ENCODE peak calls at places on chromosomes 11 and 22, in nine cellular contexts. One of them, this sample, is unnamed.

GRCh38 chr11:74050465-74050864 is 41.6 kb upstream of the UCP3 start:
- DNase-seq in NCI-H345: no peak
- DNase-seq in neural crest cell: no peak
- DNase-seq in stimulated activated CD4-positive, alpha-beta T cell treated with anti-CD3 and anti-CD28 coated beads, Interleukin-4, amount 100 ng/mL, for 1 hour: no peak
- DNase-seq in CMK: no peak
- DNase-seq in tibial nerve: no peak
- DNase-seq in astrocyte of the hippocampus: no peak
- DNase-seq in anterior cingulate cortex: no peak
- DNase-seq in coronary artery: no peak
- DNase-seq in this sample: no peak

GRCh38 chr11:11975201-11976092 is 33.0 kb downstream of the DKK3 start:
- DNase-seq in NCI-H345: peak
- DNase-seq in neural crest cell: no peak
- DNase-seq in stimulated activated CD4-positive, alpha-beta T cell treated with anti-CD3 and anti-CD28 coated beads, Interleukin-4, amount 100 ng/mL, for 1 hour: no peak
- DNase-seq in CMK: no peak
- DNase-seq in tibial nerve: no peak
- DNase-seq in astrocyte of the hippocampus: no peak
- DNase-seq in anterior cingulate cortex: no peak
- DNase-seq in coronary artery: peak
- DNase-seq in this sample: no peak

GRCh38 chr22:36335621-36336020 is 52.1 kb downstream of the MYH9 start:
- DNase-seq in NCI-H345: no peak
- DNase-seq in neural crest cell: no peak
- DNase-seq in stimulated activated CD4-positive, alpha-beta T cell treated with anti-CD3 and anti-CD28 coated beads, Interleukin-4, amount 100 ng/mL, for 1 hour: no peak
- DNase-seq in CMK: no peak
- DNase-seq in tibial nerve: no peak
- DNase-seq in astrocyte of the hippocampus: no peak
- DNase-seq in anterior cingulate cortex: no peak
- DNase-seq in coronary artery: no peak
- DNase-seq in this sample: no peak

GRCh38 chr11:113281052-113281725 is 33.2 kb upstream of the TTC12 start:
- DNase-seq in NCI-H345: no peak
- DNase-seq in neural crest cell: no peak
- DNase-seq in stimulated activated CD4-positive, alpha-beta T cell treated with anti-CD3 and anti-CD28 coated beads, Interleukin-4, amount 100 ng/mL, for 1 hour: no peak
- DNase-seq in CMK: no peak
- DNase-seq in tibial nerve: no peak
- DNase-seq in astrocyte of the hippocampus: no peak
- DNase-seq in anterior cingulate cortex: no peak
- DNase-seq in coronary artery: no peak
- DNase-seq in this sample: no peak

GRCh38 chr22:33919591-33920501 is at the start of gene LARGE1:
- DNase-seq in NCI-H345: peak
- DNase-seq in neural crest cell: peak
- DNase-seq in stimulated activated CD4-positive, alpha-beta T cell treated with anti-CD3 and anti-CD28 coated beads, Interleukin-4, amount 100 ng/mL, for 1 hour: peak
- DNase-seq in CMK: no peak
- DNase-seq in tibial nerve: peak
- DNase-seq in astrocyte of the hippocampus: peak
- DNase-seq in anterior cingulate cortex: peak
- DNase-seq in coronary artery: no peak
- DNase-seq in this sample: no peak

GRCh38 chr22:37675930-37676571 is 615 bp downstream of the LGALS1 start:
- DNase-seq in NCI-H345: no peak
- DNase-seq in neural crest cell: no peak
- DNase-seq in stimulated activated CD4-positive, alpha-beta T cell treated with anti-CD3 and anti-CD28 coated beads, Interleukin-4, amount 100 ng/mL, for 1 hour: no peak
- DNase-seq in CMK: no peak
- DNase-seq in tibial nerve: no peak
- DNase-seq in astrocyte of the hippocampus: peak
- DNase-seq in anterior cingulate cortex: no peak
- DNase-seq in coronary artery: no peak
- DNase-seq in this sample: no peak

GRCh38 chr11:129737535-129738230 is 78.0 kb upstream of the TMEM45B start:
- DNase-seq in NCI-H345: no peak
- DNase-seq in neural crest cell: no peak
- DNase-seq in stimulated activated CD4-positive, alpha-beta T cell treated with anti-CD3 and anti-CD28 coated beads, Interleukin-4, amount 100 ng/mL, for 1 hour: no peak
- DNase-seq in CMK: no peak
- DNase-seq in tibial nerve: no peak
- DNase-seq in astrocyte of the hippocampus: no peak
- DNase-seq in anterior cingulate cortex: no peak
- DNase-seq in coronary artery: peak
- DNase-seq in this sample: no peak

GRCh38 chr22:48603621-48604320 is 1223.9 kb downstream of the BRD1 start:
- DNase-seq in NCI-H345: no peak
- DNase-seq in neural crest cell: no peak
- DNase-seq in stimulated activated CD4-positive, alpha-beta T cell treated with anti-CD3 and anti-CD28 coated beads, Interleukin-4, amount 100 ng/mL, for 1 hour: no peak
- DNase-seq in CMK: no peak
- DNase-seq in tibial nerve: no peak
- DNase-seq in astrocyte of the hippocampus: no peak
- DNase-seq in anterior cingulate cortex: peak
- DNase-seq in coronary artery: no peak
- DNase-seq in this sample: no peak

GRCh38 chr22:41842996-41843970 is 10.4 kb downstream of the SREBF2 start:
- DNase-seq in NCI-H345: no peak
- DNase-seq in neural crest cell: no peak
- DNase-seq in stimulated activated CD4-positive, alpha-beta T cell treated with anti-CD3 and anti-CD28 coated beads, Interleukin-4, amount 100 ng/mL, for 1 hour: no peak
- DNase-seq in CMK: no peak
- DNase-seq in tibial nerve: no peak
- DNase-seq in astrocyte of the hippocampus: no peak
- DNase-seq in anterior cingulate cortex: no peak
- DNase-seq in coronary artery: no peak
- DNase-seq in this sample: no peak

GRCh38 chr22:47839586-47840245 is 1077.3 kb downstream of the TBC1D22A start:
- DNase-seq in NCI-H345: no peak
- DNase-seq in neural crest cell: no peak
- DNase-seq in stimulated activated CD4-positive, alpha-beta T cell treated with anti-CD3 and anti-CD28 coated beads, Interleukin-4, amount 100 ng/mL, for 1 hour: no peak
- DNase-seq in CMK: no peak
- DNase-seq in tibial nerve: no peak
- DNase-seq in astrocyte of the hippocampus: no peak
- DNase-seq in anterior cingulate cortex: no peak
- DNase-seq in coronary artery: no peak
- DNase-seq in this sample: no peak

GRCh38 chr11:1953489-1954284 is 6.6 kb downstream of the MRPL23 start:
- DNase-seq in NCI-H345: no peak
- DNase-seq in neural crest cell: no peak
- DNase-seq in stimulated activated CD4-positive, alpha-beta T cell treated with anti-CD3 and anti-CD28 coated beads, Interleukin-4, amount 100 ng/mL, for 1 hour: peak
- DNase-seq in CMK: no peak
- DNase-seq in tibial nerve: peak
- DNase-seq in astrocyte of the hippocampus: no peak
- DNase-seq in anterior cingulate cortex: no peak
- DNase-seq in coronary artery: no peak
- DNase-seq in this sample: no peak

GRCh38 chr11:119778391-119779194 is 49.6 kb upstream of the NECTIN1 start:
- DNase-seq in NCI-H345: no peak
- DNase-seq in neural crest cell: no peak
- DNase-seq in stimulated activated CD4-positive, alpha-beta T cell treated with anti-CD3 and anti-CD28 coated beads, Interleukin-4, amount 100 ng/mL, for 1 hour: no peak
- DNase-seq in CMK: no peak
- DNase-seq in tibial nerve: no peak
- DNase-seq in astrocyte of the hippocampus: no peak
- DNase-seq in anterior cingulate cortex: no peak
- DNase-seq in coronary artery: no peak
- DNase-seq in this sample: no peak

GRCh38 chr11:75532200-75532972 is 6.6 kb upstream of the GDPD5 start:
- DNase-seq in NCI-H345: peak
- DNase-seq in neural crest cell: peak
- DNase-seq in stimulated activated CD4-positive, alpha-beta T cell treated with anti-CD3 and anti-CD28 coated beads, Interleukin-4, amount 100 ng/mL, for 1 hour: peak
- DNase-seq in CMK: no peak
- DNase-seq in tibial nerve: peak
- DNase-seq in astrocyte of the hippocampus: peak
- DNase-seq in anterior cingulate cortex: peak
- DNase-seq in coronary artery: no peak
- DNase-seq in this sample: peak

GRCh38 chr22:41273128-41273527 is 12.9 kb downstream of the RANGAP1 start:
- DNase-seq in NCI-H345: no peak
- DNase-seq in neural crest cell: no peak
- DNase-seq in stimulated activated CD4-positive, alpha-beta T cell treated with anti-CD3 and anti-CD28 coated beads, Interleukin-4, amount 100 ng/mL, for 1 hour: no peak
- DNase-seq in CMK: no peak
- DNase-seq in tibial nerve: no peak
- DNase-seq in astrocyte of the hippocampus: no peak
- DNase-seq in anterior cingulate cortex: no peak
- DNase-seq in coronary artery: no peak
- DNase-seq in this sample: no peak

GRCh38 chr11:34274712-34275398 is 83.0 kb downstream of the ABTB2 start:
- DNase-seq in NCI-H345: no peak
- DNase-seq in neural crest cell: no peak
- DNase-seq in stimulated activated CD4-positive, alpha-beta T cell treated with anti-CD3 and anti-CD28 coated beads, Interleukin-4, amount 100 ng/mL, for 1 hour: no peak
- DNase-seq in CMK: no peak
- DNase-seq in tibial nerve: peak
- DNase-seq in astrocyte of the hippocampus: peak
- DNase-seq in anterior cingulate cortex: peak
- DNase-seq in coronary artery: peak
- DNase-seq in this sample: peak

GRCh38 chr22:21449531-21450319 is 17.5 kb upstream of the TMEM191C start:
- DNase-seq in NCI-H345: no peak
- DNase-seq in neural crest cell: peak
- DNase-seq in stimulated activated CD4-positive, alpha-beta T cell treated with anti-CD3 and anti-CD28 coated beads, Interleukin-4, amount 100 ng/mL, for 1 hour: no peak
- DNase-seq in CMK: no peak
- DNase-seq in tibial nerve: peak
- DNase-seq in astrocyte of the hippocampus: no peak
- DNase-seq in anterior cingulate cortex: no peak
- DNase-seq in coronary artery: peak
- DNase-seq in this sample: no peak

GRCh38 chr22:38110863-38111852 is 674 bp upstream of the BAIAP2L2 start:
- DNase-seq in NCI-H345: no peak
- DNase-seq in neural crest cell: no peak
- DNase-seq in stimulated activated CD4-positive, alpha-beta T cell treated with anti-CD3 and anti-CD28 coated beads, Interleukin-4, amount 100 ng/mL, for 1 hour: no peak
- DNase-seq in CMK: no peak
- DNase-seq in tibial nerve: no peak
- DNase-seq in astrocyte of the hippocampus: no peak
- DNase-seq in anterior cingulate cortex: no peak
- DNase-seq in coronary artery: no peak
- DNase-seq in this sample: no peak

GRCh38 chr11:64947202-64947814 is 11.6 kb upstream of the GPHA2 start:
- DNase-seq in NCI-H345: no peak
- DNase-seq in neural crest cell: no peak
- DNase-seq in stimulated activated CD4-positive, alpha-beta T cell treated with anti-CD3 and anti-CD28 coated beads, Interleukin-4, amount 100 ng/mL, for 1 hour: no peak
- DNase-seq in CMK: no peak
- DNase-seq in tibial nerve: no peak
- DNase-seq in astrocyte of the hippocampus: no peak
- DNase-seq in anterior cingulate cortex: no peak
- DNase-seq in coronary artery: no peak
- DNase-seq in this sample: no peak

GRCh38 chr11:132033051-132033450 is 662.6 kb downstream of the NTM start:
- DNase-seq in NCI-H345: no peak
- DNase-seq in neural crest cell: no peak
- DNase-seq in stimulated activated CD4-positive, alpha-beta T cell treated with anti-CD3 and anti-CD28 coated beads, Interleukin-4, amount 100 ng/mL, for 1 hour: no peak
- DNase-seq in CMK: no peak
- DNase-seq in tibial nerve: no peak
- DNase-seq in astrocyte of the hippocampus: no peak
- DNase-seq in anterior cingulate cortex: no peak
- DNase-seq in coronary artery: no peak
- DNase-seq in this sample: no peak

GRCh38 chr22:35746946-35747703 is 29.5 kb downstream of the APOL5 start:
- DNase-seq in NCI-H345: no peak
- DNase-seq in neural crest cell: no peak
- DNase-seq in stimulated activated CD4-positive, alpha-beta T cell treated with anti-CD3 and anti-CD28 coated beads, Interleukin-4, amount 100 ng/mL, for 1 hour: no peak
- DNase-seq in CMK: no peak
- DNase-seq in tibial nerve: no peak
- DNase-seq in astrocyte of the hippocampus: no peak
- DNase-seq in anterior cingulate cortex: no peak
- DNase-seq in coronary artery: no peak
- DNase-seq in this sample: no peak

GRCh38 chr11:129946256-129946655 is 50.9 kb upstream of the NFRKB start:
- DNase-seq in NCI-H345: no peak
- DNase-seq in neural crest cell: no peak
- DNase-seq in stimulated activated CD4-positive, alpha-beta T cell treated with anti-CD3 and anti-CD28 coated beads, Interleukin-4, amount 100 ng/mL, for 1 hour: no peak
- DNase-seq in CMK: no peak
- DNase-seq in tibial nerve: no peak
- DNase-seq in astrocyte of the hippocampus: peak
- DNase-seq in anterior cingulate cortex: no peak
- DNase-seq in coronary artery: no peak
- DNase-seq in this sample: no peak

GRCh38 chr11:36449566-36450390 is 60.3 kb downstream of the TRAF6 start:
- DNase-seq in NCI-H345: no peak
- DNase-seq in neural crest cell: no peak
- DNase-seq in stimulated activated CD4-positive, alpha-beta T cell treated with anti-CD3 and anti-CD28 coated beads, Interleukin-4, amount 100 ng/mL, for 1 hour: no peak
- DNase-seq in CMK: no peak
- DNase-seq in tibial nerve: no peak
- DNase-seq in astrocyte of the hippocampus: peak
- DNase-seq in anterior cingulate cortex: no peak
- DNase-seq in coronary artery: no peak
- DNase-seq in this sample: no peak

GRCh38 chr11:103484545-103484944 is 375.3 kb downstream of the DYNC2H1 start:
- DNase-seq in NCI-H345: no peak
- DNase-seq in neural crest cell: no peak
- DNase-seq in stimulated activated CD4-positive, alpha-beta T cell treated with anti-CD3 and anti-CD28 coated beads, Interleukin-4, amount 100 ng/mL, for 1 hour: no peak
- DNase-seq in CMK: no peak
- DNase-seq in tibial nerve: no peak
- DNase-seq in astrocyte of the hippocampus: no peak
- DNase-seq in anterior cingulate cortex: no peak
- DNase-seq in coronary artery: no peak
- DNase-seq in this sample: no peak

GRCh38 chr11:10674991-10675440 is 18.5 kb downstream of the IRAG1 start:
- DNase-seq in NCI-H345: no peak
- DNase-seq in neural crest cell: no peak
- DNase-seq in stimulated activated CD4-positive, alpha-beta T cell treated with anti-CD3 and anti-CD28 coated beads, Interleukin-4, amount 100 ng/mL, for 1 hour: no peak
- DNase-seq in CMK: no peak
- DNase-seq in tibial nerve: peak
- DNase-seq in astrocyte of the hippocampus: no peak
- DNase-seq in anterior cingulate cortex: peak
- DNase-seq in coronary artery: peak
- DNase-seq in this sample: no peak

GRCh38 chr22:46902436-46902835 is 140.0 kb downstream of the TBC1D22A start:
- DNase-seq in NCI-H345: no peak
- DNase-seq in neural crest cell: no peak
- DNase-seq in stimulated activated CD4-positive, alpha-beta T cell treated with anti-CD3 and anti-CD28 coated beads, Interleukin-4, amount 100 ng/mL, for 1 hour: no peak
- DNase-seq in CMK: no peak
- DNase-seq in tibial nerve: no peak
- DNase-seq in astrocyte of the hippocampus: no peak
- DNase-seq in anterior cingulate cortex: no peak
- DNase-seq in coronary artery: no peak
- DNase-seq in this sample: no peak

GRCh38 chr11:45410391-45411215 is 124.5 kb upstream of the SYT13 start:
- DNase-seq in NCI-H345: no peak
- DNase-seq in neural crest cell: no peak
- DNase-seq in stimulated activated CD4-positive, alpha-beta T cell treated with anti-CD3 and anti-CD28 coated beads, Interleukin-4, amount 100 ng/mL, for 1 hour: no peak
- DNase-seq in CMK: no peak
- DNase-seq in tibial nerve: no peak
- DNase-seq in astrocyte of the hippocampus: no peak
- DNase-seq in anterior cingulate cortex: no peak
- DNase-seq in coronary artery: peak
- DNase-seq in this sample: no peak

GRCh38 chr11:9784602-9785315 is 120.9 kb downstream of the SWAP70 start:
- DNase-seq in NCI-H345: no peak
- DNase-seq in neural crest cell: no peak
- DNase-seq in stimulated activated CD4-positive, alpha-beta T cell treated with anti-CD3 and anti-CD28 coated beads, Interleukin-4, amount 100 ng/mL, for 1 hour: no peak
- DNase-seq in CMK: no peak
- DNase-seq in tibial nerve: no peak
- DNase-seq in astrocyte of the hippocampus: no peak
- DNase-seq in anterior cingulate cortex: no peak
- DNase-seq in coronary artery: no peak
- DNase-seq in this sample: no peak

GRCh38 chr11:69293819-69294505 is at the start of gene MYEOV:
- DNase-seq in NCI-H345: no peak
- DNase-seq in neural crest cell: no peak
- DNase-seq in stimulated activated CD4-positive, alpha-beta T cell treated with anti-CD3 and anti-CD28 coated beads, Interleukin-4, amount 100 ng/mL, for 1 hour: peak
- DNase-seq in CMK: peak
- DNase-seq in tibial nerve: no peak
- DNase-seq in astrocyte of the hippocampus: peak
- DNase-seq in anterior cingulate cortex: no peak
- DNase-seq in coronary artery: no peak
- DNase-seq in this sample: no peak

GRCh38 chr11:12528487-12528886 is 145.7 kb upstream of the TEAD1 start:
- DNase-seq in NCI-H345: no peak
- DNase-seq in neural crest cell: no peak
- DNase-seq in stimulated activated CD4-positive, alpha-beta T cell treated with anti-CD3 and anti-CD28 coated beads, Interleukin-4, amount 100 ng/mL, for 1 hour: no peak
- DNase-seq in CMK: no peak
- DNase-seq in tibial nerve: no peak
- DNase-seq in astrocyte of the hippocampus: peak
- DNase-seq in anterior cingulate cortex: no peak
- DNase-seq in coronary artery: no peak
- DNase-seq in this sample: no peak

GRCh38 chr22:50118557-50119168 is 28.9 kb downstream of the MOV10L1 start:
- DNase-seq in NCI-H345: no peak
- DNase-seq in neural crest cell: no peak
- DNase-seq in stimulated activated CD4-positive, alpha-beta T cell treated with anti-CD3 and anti-CD28 coated beads, Interleukin-4, amount 100 ng/mL, for 1 hour: no peak
- DNase-seq in CMK: peak
- DNase-seq in tibial nerve: no peak
- DNase-seq in astrocyte of the hippocampus: peak
- DNase-seq in anterior cingulate cortex: no peak
- DNase-seq in coronary artery: no peak
- DNase-seq in this sample: peak